ENCODE peak calls at places on chromosomes 11 and 22, in six cellular contexts. One of them, this sample, is unnamed.

GRCh38 chr22:37741312-37741795 is 44.5 kb downstream of the TRIOBP start:
- DNase-seq in endothelial cell of umbilical vein: no peak
- DNase-seq in A549: peak
- DNase-seq in HepG2: peak
- DNase-seq in GM12878: no peak
- DNase-seq in K562: no peak
- DNase-seq in this sample: peak

GRCh38 chr22:45779351-45779750 is 107.7 kb downstream of the ATXN10 start:
- DNase-seq in endothelial cell of umbilical vein: no peak
- DNase-seq in A549: no peak
- DNase-seq in HepG2: no peak
- DNase-seq in GM12878: no peak
- DNase-seq in K562: no peak
- DNase-seq in this sample: no peak

GRCh38 chr11:85947431-85948272 is 92.5 kb downstream of the CCDC83 start:
- DNase-seq in endothelial cell of umbilical vein: peak
- DNase-seq in A549: peak
- DNase-seq in HepG2: no peak
- DNase-seq in GM12878: no peak
- DNase-seq in K562: no peak
- DNase-seq in this sample: peak

GRCh38 chr11:30197869-30198268 is 32.9 kb upstream of the FSHB start:
- DNase-seq in endothelial cell of umbilical vein: no peak
- DNase-seq in A549: no peak
- DNase-seq in HepG2: no peak
- DNase-seq in GM12878: no peak
- DNase-seq in K562: no peak
- DNase-seq in this sample: no peak

GRCh38 chr22:49514656-49515055 is 313.0 kb downstream of the BRD1 start:
- DNase-seq in endothelial cell of umbilical vein: no peak
- DNase-seq in A549: no peak
- DNase-seq in HepG2: no peak
- DNase-seq in GM12878: no peak
- DNase-seq in K562: no peak
- DNase-seq in this sample: no peak

GRCh38 chr11:36431429-36432092 is 78.5 kb downstream of the TRAF6 start:
- DNase-seq in endothelial cell of umbilical vein: peak
- DNase-seq in A549: peak
- DNase-seq in HepG2: peak
- DNase-seq in GM12878: no peak
- DNase-seq in K562: peak
- DNase-seq in this sample: peak

GRCh38 chr11:2975594-2975993 is 16.5 kb downstream of the NAP1L4 start:
- DNase-seq in endothelial cell of umbilical vein: no peak
- DNase-seq in A549: peak
- DNase-seq in HepG2: peak
- DNase-seq in GM12878: no peak
- DNase-seq in K562: peak
- DNase-seq in this sample: peak

GRCh38 chr11:130786586-130786985 is 129.7 kb downstream of the SNX19 start:
- DNase-seq in endothelial cell of umbilical vein: no peak
- DNase-seq in A549: no peak
- DNase-seq in HepG2: no peak
- DNase-seq in GM12878: no peak
- DNase-seq in K562: no peak
- DNase-seq in this sample: no peak

GRCh38 chr11:47185305-47186075 is 744 bp downstream of the PACSIN3 start:
- DNase-seq in endothelial cell of umbilical vein: peak
- DNase-seq in A549: peak
- DNase-seq in HepG2: peak
- DNase-seq in GM12878: no peak
- DNase-seq in K562: peak
- DNase-seq in this sample: peak

GRCh38 chr11:61972796-61973602 is 5.6 kb upstream of the FTH1 start:
- DNase-seq in endothelial cell of umbilical vein: peak
- DNase-seq in A549: peak
- DNase-seq in HepG2: peak
- DNase-seq in GM12878: no peak
- DNase-seq in K562: no peak
- DNase-seq in this sample: no peak

GRCh38 chr11:78208257-78209165 is 19.8 kb downstream of the USP35 start:
- DNase-seq in endothelial cell of umbilical vein: no peak
- DNase-seq in A549: no peak
- DNase-seq in HepG2: peak
- DNase-seq in GM12878: no peak
- DNase-seq in K562: no peak
- DNase-seq in this sample: no peak

GRCh38 chr11:61133145-61133544 is 28.1 kb downstream of the VPS37C start:
- DNase-seq in endothelial cell of umbilical vein: no peak
- DNase-seq in A549: no peak
- DNase-seq in HepG2: no peak
- DNase-seq in GM12878: no peak
- DNase-seq in K562: no peak
- DNase-seq in this sample: no peak

GRCh38 chr11:28123151-28123571 is 15.0 kb downstream of the METTL15 start:
- DNase-seq in endothelial cell of umbilical vein: peak
- DNase-seq in A549: no peak
- DNase-seq in HepG2: peak
- DNase-seq in GM12878: no peak
- DNase-seq in K562: no peak
- DNase-seq in this sample: peak

GRCh38 chr11:73649206-73649605 is 2.8 kb downstream of the PLEKHB1 start:
- DNase-seq in endothelial cell of umbilical vein: no peak
- DNase-seq in A549: no peak
- DNase-seq in HepG2: no peak
- DNase-seq in GM12878: no peak
- DNase-seq in K562: no peak
- DNase-seq in this sample: no peak

GRCh38 chr11:95924414-95924760 is 480 bp upstream of the MTMR2 start:
- DNase-seq in endothelial cell of umbilical vein: no peak
- DNase-seq in A549: peak
- DNase-seq in HepG2: peak
- DNase-seq in GM12878: no peak
- DNase-seq in K562: no peak
- DNase-seq in this sample: no peak

GRCh38 chr22:42688241-42688913 is 32.3 kb downstream of the A4GALT start:
- DNase-seq in endothelial cell of umbilical vein: peak
- DNase-seq in A549: peak
- DNase-seq in HepG2: peak
- DNase-seq in GM12878: no peak
- DNase-seq in K562: peak
- DNase-seq in this sample: no peak

GRCh38 chr11:72721689-72722049 is 30.5 kb downstream of the ARAP1 start:
- DNase-seq in endothelial cell of umbilical vein: no peak
- DNase-seq in A549: no peak
- DNase-seq in HepG2: no peak
- DNase-seq in GM12878: no peak
- DNase-seq in K562: no peak
- DNase-seq in this sample: peak

GRCh38 chr22:48724899-48725298 is 1102.8 kb downstream of the BRD1 start:
- DNase-seq in endothelial cell of umbilical vein: no peak
- DNase-seq in A549: no peak
- DNase-seq in HepG2: no peak
- DNase-seq in GM12878: no peak
- DNase-seq in K562: no peak
- DNase-seq in this sample: no peak

GRCh38 chr11:69006816-69007215 is 6.2 kb downstream of the MRGPRF start:
- DNase-seq in endothelial cell of umbilical vein: no peak
- DNase-seq in A549: no peak
- DNase-seq in HepG2: no peak
- DNase-seq in GM12878: no peak
- DNase-seq in K562: no peak
- DNase-seq in this sample: no peak

GRCh38 chr22:24486501-24486921 is 8.6 kb upstream of the UPB1 start:
- DNase-seq in endothelial cell of umbilical vein: peak
- DNase-seq in A549: no peak
- DNase-seq in HepG2: peak
- DNase-seq in GM12878: no peak
- DNase-seq in K562: no peak
- DNase-seq in this sample: peak

DNA sequence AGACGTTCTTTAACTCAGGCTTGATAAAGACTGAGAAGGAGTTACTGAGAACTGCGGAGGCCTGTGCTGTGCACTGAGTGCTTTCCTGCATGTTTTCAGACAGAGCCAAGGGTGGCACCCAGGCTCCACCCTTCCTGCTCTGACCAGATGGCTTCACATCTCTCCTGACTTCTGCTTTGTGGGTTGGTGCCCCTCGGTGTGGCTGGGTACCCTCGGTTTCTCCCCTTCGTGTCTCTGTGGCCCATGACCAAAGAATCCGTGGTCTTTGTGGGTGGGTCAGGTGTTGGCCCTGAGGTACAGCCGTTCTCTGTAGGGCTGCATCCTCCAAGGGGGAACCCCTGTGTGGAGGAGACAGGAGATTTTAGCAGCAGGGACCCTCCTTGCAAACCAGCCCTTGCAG is 34.3 kb downstream of the GRIK4 start:
- DNase-seq in endothelial cell of umbilical vein: no peak
- DNase-seq in A549: no peak
- DNase-seq in HepG2: no peak
- DNase-seq in GM12878: no peak
- DNase-seq in K562: no peak
- DNase-seq in this sample: peak
- TF ChIP-seq MYC in endothelial cell of umbilical vein: no peak
- TF ChIP-seq MYC in A549: no peak
- TF ChIP-seq MYC in HepG2: no peak
- TF ChIP-seq MYC in GM12878: no peak
- TF ChIP-seq MYC in K562: no peak
- TF ChIP-seq MYC in this sample: no peak

DNA sequence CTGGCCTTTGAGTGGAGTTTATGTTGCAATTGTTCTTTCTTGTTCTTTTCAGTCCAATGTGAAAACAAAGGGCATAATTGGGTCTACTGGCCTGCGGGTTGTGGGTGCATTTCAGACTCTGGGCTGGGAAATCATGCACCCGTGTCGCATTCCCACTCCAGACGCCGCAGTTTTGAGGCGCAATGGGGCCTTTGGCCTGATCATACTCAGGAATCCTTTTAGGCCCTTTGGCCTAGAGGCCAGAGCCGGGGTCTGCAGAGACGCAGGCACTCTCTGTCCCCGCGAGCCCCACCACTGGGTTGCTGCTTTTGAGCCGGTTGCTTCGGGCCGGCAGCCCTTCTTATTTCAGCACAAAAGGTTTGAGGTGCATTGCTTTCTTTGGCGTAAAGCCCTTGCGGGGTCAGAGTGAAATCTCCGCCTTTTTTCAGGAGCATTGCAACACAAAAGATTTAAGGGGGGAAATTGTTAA is 48.4 kb upstream of the DBX1 start:
- DNase-seq in endothelial cell of umbilical vein: no peak
- DNase-seq in A549: no peak
- DNase-seq in HepG2: no peak
- DNase-seq in GM12878: no peak
- DNase-seq in K562: no peak
- DNase-seq in this sample: no peak
- TF ChIP-seq MYC in endothelial cell of umbilical vein: no peak
- TF ChIP-seq MYC in A549: no peak
- TF ChIP-seq MYC in HepG2: no peak
- TF ChIP-seq MYC in GM12878: no peak
- TF ChIP-seq MYC in K562: no peak
- TF ChIP-seq MYC in this sample: no peak

DNA sequence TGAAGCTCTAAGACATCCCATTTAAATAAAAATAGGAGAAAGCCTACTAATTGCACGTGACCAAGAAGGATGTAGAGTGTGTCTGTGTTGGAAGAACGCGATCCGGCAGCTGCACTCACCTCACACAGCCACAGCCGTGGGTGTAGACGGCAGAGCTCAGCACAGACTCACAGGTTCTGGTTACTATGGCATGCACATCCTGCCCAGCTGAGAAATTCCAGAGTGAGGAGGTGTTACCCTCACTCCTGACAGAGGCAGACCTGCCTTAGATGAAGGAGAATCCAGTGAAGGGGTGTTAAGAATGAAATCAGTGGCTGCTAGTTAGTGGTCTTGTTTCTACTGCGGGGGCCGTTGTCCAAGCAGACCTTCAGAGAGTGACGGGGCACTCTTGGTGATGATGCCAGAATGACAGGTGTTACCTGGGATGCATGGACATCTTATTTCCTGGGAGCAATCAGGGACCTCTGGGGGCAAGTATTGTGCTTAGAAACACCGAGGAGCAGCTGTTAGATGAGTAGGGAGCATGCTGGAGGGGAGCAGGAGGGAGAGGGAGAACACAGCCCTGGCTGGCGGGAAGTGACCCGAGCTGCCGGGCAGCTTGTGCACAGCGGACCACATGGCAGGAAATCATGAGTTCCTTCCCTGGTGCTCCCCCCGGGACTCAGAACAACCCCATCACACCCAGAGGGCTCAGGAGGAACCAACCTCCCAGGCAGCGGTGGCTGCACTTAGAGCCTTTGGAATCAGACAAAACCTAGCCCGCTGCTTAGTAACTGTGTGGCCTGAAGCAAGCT is 12.3 kb downstream of the KCNJ5 start:
- DNase-seq in endothelial cell of umbilical vein: no peak
- DNase-seq in A549: no peak
- DNase-seq in HepG2: no peak
- DNase-seq in GM12878: no peak
- DNase-seq in K562: no peak
- DNase-seq in this sample: peak
- TF ChIP-seq MYC in endothelial cell of umbilical vein: no peak
- TF ChIP-seq MYC in A549: no peak
- TF ChIP-seq MYC in HepG2: no peak
- TF ChIP-seq MYC in GM12878: no peak
- TF ChIP-seq MYC in K562: no peak
- TF ChIP-seq MYC in this sample: no peak

GRCh38 chr11:119351232-119351631 is 4.7 kb upstream of the MFRP start:
- DNase-seq in endothelial cell of umbilical vein: no peak
- DNase-seq in A549: no peak
- DNase-seq in HepG2: no peak
- DNase-seq in GM12878: no peak
- DNase-seq in K562: no peak
- DNase-seq in this sample: no peak

GRCh38 chr11:119356349-119357031 is 10.0 kb upstream of the MFRP start:
- DNase-seq in endothelial cell of umbilical vein: peak
- DNase-seq in A549: peak
- DNase-seq in HepG2: no peak
- DNase-seq in GM12878: no peak
- DNase-seq in K562: peak
- DNase-seq in this sample: peak

GRCh38 chr11:119350302-119350701 is 3.8 kb upstream of the MFRP start:
- DNase-seq in endothelial cell of umbilical vein: no peak
- DNase-seq in A549: no peak
- DNase-seq in HepG2: no peak
- DNase-seq in GM12878: no peak
- DNase-seq in K562: no peak
- DNase-seq in this sample: no peak

GRCh38 chr11:119355091-119355843 is 8.8 kb upstream of the MFRP start:
- DNase-seq in endothelial cell of umbilical vein: no peak
- DNase-seq in A549: no peak
- DNase-seq in HepG2: no peak
- DNase-seq in GM12878: no peak
- DNase-seq in K562: no peak
- DNase-seq in this sample: no peak

DNA sequence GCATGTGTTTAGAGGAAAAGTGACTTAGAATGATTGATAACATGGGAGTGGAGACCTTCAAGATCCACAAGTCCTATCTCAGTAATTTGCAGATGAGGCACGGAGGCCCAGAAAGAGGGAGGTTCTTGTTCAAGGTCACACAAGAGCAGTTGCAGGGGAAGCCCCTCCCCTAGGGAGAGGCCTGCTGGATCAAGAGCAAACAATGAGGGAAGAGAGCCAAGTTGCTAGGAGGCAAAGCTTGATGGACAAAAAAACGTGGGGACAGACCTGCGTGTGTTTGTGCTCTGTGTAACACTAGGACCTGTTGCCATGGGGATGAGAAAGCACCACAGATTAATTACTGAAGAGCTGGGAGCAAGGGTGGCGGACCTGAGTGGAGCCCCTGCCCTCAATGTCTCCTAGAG is 6.4 kb upstream of the MFRP start:
- DNase-seq in endothelial cell of umbilical vein: peak
- DNase-seq in A549: no peak
- DNase-seq in HepG2: peak
- DNase-seq in GM12878: no peak
- DNase-seq in K562: peak
- DNase-seq in this sample: no peak
- TF ChIP-seq MYC in endothelial cell of umbilical vein: no peak
- TF ChIP-seq MYC in A549: no peak
- TF ChIP-seq MYC in HepG2: no peak
- TF ChIP-seq MYC in GM12878: no peak
- TF ChIP-seq MYC in K562: no peak
- TF ChIP-seq MYC in this sample: no peak

This sample was measured in NB4.